ENCODE peak calls at places on chromosomes 2 and 18, in four cellular contexts. One of them, this sample, is unnamed.

GRCh38 chr2:174439950-174440349 is 44.4 kb downstream of the SCRN3 start:
- DNase-seq in midbrain: no peak
- DNase-seq in AG08395: no peak
- DNase-seq in activated gamma-delta T cell: no peak
- DNase-seq in this sample: no peak

GRCh38 chr2:202036601-202037037 is 3.0 kb downstream of the FZD7 start:
- DNase-seq in midbrain: no peak
- DNase-seq in AG08395: no peak
- DNase-seq in activated gamma-delta T cell: no peak
- DNase-seq in this sample: no peak

GRCh38 chr2:46676198-46676597 is 196.8 kb downstream of the TMEM247 start:
- DNase-seq in midbrain: no peak
- DNase-seq in AG08395: no peak
- DNase-seq in activated gamma-delta T cell: no peak
- DNase-seq in this sample: no peak

GRCh38 chr2:105990624-105991023 is 203.5 kb downstream of the UXS1 start:
- DNase-seq in midbrain: no peak
- DNase-seq in AG08395: no peak
- DNase-seq in activated gamma-delta T cell: no peak
- DNase-seq in this sample: no peak

GRCh38 chr2:45256867-45257641 is 247.8 kb upstream of the SIX2 start:
- DNase-seq in midbrain: no peak
- DNase-seq in AG08395: no peak
- DNase-seq in activated gamma-delta T cell: no peak
- DNase-seq in this sample: no peak

GRCh38 chr18:31506024-31506742 is 8.2 kb downstream of the DSG2 start:
- DNase-seq in midbrain: no peak
- DNase-seq in AG08395: no peak
- DNase-seq in activated gamma-delta T cell: no peak
- DNase-seq in this sample: no peak

GRCh38 chr2:103788875-103789715 is 1027.3 kb downstream of the TMEM182 start:
- DNase-seq in midbrain: peak; percentile 75
- DNase-seq in AG08395: no peak
- DNase-seq in activated gamma-delta T cell: no peak
- DNase-seq in this sample: no peak

GRCh38 chr2:215651412-215651811 is 215.5 kb upstream of the FN1 start:
- DNase-seq in midbrain: no peak
- DNase-seq in AG08395: no peak
- DNase-seq in activated gamma-delta T cell: no peak
- DNase-seq in this sample: no peak

GRCh38 chr2:46849080-46849715 is 66.4 kb downstream of the MCFD2 start:
- DNase-seq in midbrain: no peak
- DNase-seq in AG08395: no peak
- DNase-seq in activated gamma-delta T cell: no peak
- DNase-seq in this sample: no peak

GRCh38 chr2:157326683-157327082 is 1.1 kb upstream of the ERMN start:
- DNase-seq in midbrain: peak; percentile 38
- DNase-seq in AG08395: no peak
- DNase-seq in activated gamma-delta T cell: no peak
- DNase-seq in this sample: no peak

GRCh38 chr2:231940795-231941194 is 14.6 kb upstream of the NPPC start:
- DNase-seq in midbrain: no peak
- DNase-seq in AG08395: no peak
- DNase-seq in activated gamma-delta T cell: no peak
- DNase-seq in this sample: no peak

GRCh38 chr2:238954841-238955521 is 107.1 kb downstream of the TWIST2 start:
- DNase-seq in midbrain: no peak
- DNase-seq in AG08395: peak; percentile 17
- DNase-seq in activated gamma-delta T cell: no peak
- DNase-seq in this sample: no peak

GRCh38 chr2:148969585-148970180 is 68.8 kb upstream of the LYPD6B start:
- DNase-seq in midbrain: no peak
- DNase-seq in AG08395: no peak
- DNase-seq in activated gamma-delta T cell: no peak
- DNase-seq in this sample: no peak

GRCh38 chr2:96491860-96492497 is 13.2 kb downstream of the NEURL3 start:
- DNase-seq in midbrain: no peak
- DNase-seq in AG08395: no peak
- DNase-seq in activated gamma-delta T cell: no peak
- DNase-seq in this sample: no peak

GRCh38 chr2:173684896-173685485 is 280.2 kb downstream of the SP3 start:
- DNase-seq in midbrain: no peak
- DNase-seq in AG08395: no peak
- DNase-seq in activated gamma-delta T cell: no peak
- DNase-seq in this sample: no peak

GRCh38 chr18:62445386-62445917 is 77.4 kb upstream of the ZCCHC2 start:
- DNase-seq in midbrain: no peak
- DNase-seq in AG08395: no peak
- DNase-seq in activated gamma-delta T cell: no peak
- DNase-seq in this sample: no peak

GRCh38 chr2:226623587-226624368 is 175.8 kb downstream of the IRS1 start:
- DNase-seq in midbrain: no peak
- DNase-seq in AG08395: no peak
- DNase-seq in activated gamma-delta T cell: no peak
- DNase-seq in this sample: no peak

GRCh38 chr18:63834471-63835113 is 52.9 kb upstream of the SERPINB2 start:
- DNase-seq in midbrain: no peak
- DNase-seq in AG08395: no peak
- DNase-seq in activated gamma-delta T cell: no peak
- DNase-seq in this sample: no peak

GRCh38 chr2:152571035-152571766 is 146.1 kb downstream of the PRPF40A start:
- DNase-seq in midbrain: no peak
- DNase-seq in AG08395: peak; percentile 33
- DNase-seq in activated gamma-delta T cell: no peak
- DNase-seq in this sample: no peak

GRCh38 chr18:24369420-24369819 is 28.2 kb downstream of the OSBPL1A start:
- DNase-seq in midbrain: no peak
- DNase-seq in AG08395: peak; percentile 51
- DNase-seq in activated gamma-delta T cell: no peak
- DNase-seq in this sample: no peak

GRCh38 chr2:178385595-178386148 is 65.3 kb downstream of the PRKRA start:
- DNase-seq in midbrain: no peak
- DNase-seq in AG08395: no peak
- DNase-seq in activated gamma-delta T cell: no peak
- DNase-seq in this sample: no peak

GRCh38 chr18:12278765-12279682 is 24.9 kb downstream of the CIDEA start:
- DNase-seq in midbrain: peak; percentile 65
- DNase-seq in AG08395: peak; percentile 94
- DNase-seq in activated gamma-delta T cell: no peak
- DNase-seq in this sample: peak; percentile 91

GRCh38 chr2:10216677-10217498 is 85.8 kb upstream of the HPCAL1 start:
- DNase-seq in midbrain: no peak
- DNase-seq in AG08395: no peak
- DNase-seq in activated gamma-delta T cell: no peak
- DNase-seq in this sample: no peak

GRCh38 chr18:22337878-22338277 is 79.8 kb downstream of the CTAGE1 start:
- DNase-seq in midbrain: no peak
- DNase-seq in AG08395: no peak
- DNase-seq in activated gamma-delta T cell: no peak
- DNase-seq in this sample: no peak

GRCh38 chr2:133509777-133510176 is 58.5 kb downstream of the NCKAP5 start:
- DNase-seq in midbrain: no peak
- DNase-seq in AG08395: no peak
- DNase-seq in activated gamma-delta T cell: no peak
- DNase-seq in this sample: no peak

GRCh38 chr2:138554123-138554522 is 52.6 kb downstream of the SPOPL start:
- DNase-seq in midbrain: no peak
- DNase-seq in AG08395: no peak
- DNase-seq in activated gamma-delta T cell: no peak
- DNase-seq in this sample: no peak

GRCh38 chr2:198114064-198114463 is 309.7 kb downstream of the PLCL1 start:
- DNase-seq in midbrain: no peak
- DNase-seq in AG08395: no peak
- DNase-seq in activated gamma-delta T cell: no peak
- DNase-seq in this sample: no peak

GRCh38 chr2:164840458-164840929 is 1.1 kb downstream of the COBLL1 start:
- DNase-seq in midbrain: no peak
- DNase-seq in AG08395: peak; percentile 8
- DNase-seq in activated gamma-delta T cell: peak; percentile 7
- DNase-seq in this sample: peak; percentile 26

GRCh38 chr2:105718846-105719432 is 25.8 kb upstream of the NCK2 start:
- DNase-seq in midbrain: no peak
- DNase-seq in AG08395: no peak
- DNase-seq in activated gamma-delta T cell: no peak
- DNase-seq in this sample: no peak

GRCh38 chr2:61465045-61465444 is 5.8 kb downstream of the USP34 start:
- DNase-seq in midbrain: no peak
- DNase-seq in AG08395: no peak
- DNase-seq in activated gamma-delta T cell: no peak
- DNase-seq in this sample: no peak

GRCh38 chr2:239928457-239929350 is 96.4 kb downstream of the NDUFA10 start:
- DNase-seq in midbrain: peak; percentile 77
- DNase-seq in AG08395: peak; percentile 27
- DNase-seq in activated gamma-delta T cell: no peak
- DNase-seq in this sample: no peak

GRCh38 chr2:8009010-8009597 is 672.8 kb upstream of the ID2 start:
- DNase-seq in midbrain: no peak
- DNase-seq in AG08395: peak; percentile 29
- DNase-seq in activated gamma-delta T cell: no peak
- DNase-seq in this sample: peak; percentile 33

GRCh38 chr2:129895061-129895460 is 84.4 kb upstream of the RAB6C start:
- DNase-seq in midbrain: no peak
- DNase-seq in AG08395: no peak
- DNase-seq in activated gamma-delta T cell: no peak
- DNase-seq in this sample: no peak

GRCh38 chr2:26735096-26735495 is 29.0 kb upstream of the SLC35F6 start:
- DNase-seq in midbrain: no peak
- DNase-seq in AG08395: peak; percentile 88
- DNase-seq in activated gamma-delta T cell: no peak
- DNase-seq in this sample: peak; percentile 84

GRCh38 chr18:49052891-49053644 is 102.3 kb upstream of the SMAD7 start:
- DNase-seq in midbrain: no peak
- DNase-seq in AG08395: peak; percentile 87
- DNase-seq in activated gamma-delta T cell: no peak
- DNase-seq in this sample: peak; percentile 75

GRCh38 chr2:107235491-107236254 is 349.7 kb upstream of the ST6GAL2 start:
- DNase-seq in midbrain: no peak
- DNase-seq in AG08395: no peak
- DNase-seq in activated gamma-delta T cell: no peak
- DNase-seq in this sample: no peak

GRCh38 chr2:143730155-143730949 is 601.1 kb downstream of the ARHGAP15 start:
- DNase-seq in midbrain: no peak
- DNase-seq in AG08395: peak; percentile 27
- DNase-seq in activated gamma-delta T cell: no peak
- DNase-seq in this sample: no peak

GRCh38 chr18:56235061-56235772 is 403.2 kb downstream of the TXNL1 start:
- DNase-seq in midbrain: no peak
- DNase-seq in AG08395: no peak
- DNase-seq in activated gamma-delta T cell: no peak
- DNase-seq in this sample: no peak